ENCODE peak calls at places on chromosome 1, in four cellular contexts. One of them, this sample, is unnamed.

GRCh38 chr1:19391596-19391981 is 79.5 kb downstream of the SLC66A1 start:
- DNase-seq in pancreas: no peak
- DNase-seq in endothelial cell: no peak
- DNase-seq in colonic mucosa: no peak
- DNase-seq in this sample: no peak

GRCh38 chr1:112599513-112599912 is 19.4 kb downstream of the ST7L start:
- DNase-seq in colonic mucosa: no peak
- DNase-seq in pancreas: no peak
- DNase-seq in endothelial cell: no peak
- DNase-seq in this sample: no peak

GRCh38 chr1:10361515-10361914 is 37.3 kb upstream of the PGD start:
- DNase-seq in colonic mucosa: no peak
- DNase-seq in endothelial cell: no peak
- DNase-seq in pancreas: no peak
- DNase-seq in this sample: no peak

GRCh38 chr1:18146886-18147285 is 39.3 kb downstream of the IGSF21 start:
- DNase-seq in colonic mucosa: no peak
- DNase-seq in endothelial cell: no peak
- DNase-seq in pancreas: no peak
- DNase-seq in this sample: no peak

GRCh38 chr1:245788269-245788668 is 633.5 kb downstream of the KIF26B start:
- DNase-seq in pancreas: no peak
- DNase-seq in endothelial cell: no peak
- DNase-seq in colonic mucosa: no peak
- DNase-seq in this sample: peak; percentile 26

GRCh38 chr1:229064320-229064908 is 206.5 kb upstream of the RAB4A start:
- DNase-seq in pancreas: no peak
- DNase-seq in colonic mucosa: no peak
- DNase-seq in endothelial cell: no peak
- DNase-seq in this sample: no peak

GRCh38 chr1:94265931-94266330 is 28.5 kb upstream of the ARHGAP29 start:
- DNase-seq in endothelial cell: no peak
- DNase-seq in colonic mucosa: no peak
- DNase-seq in pancreas: no peak
- DNase-seq in this sample: no peak

GRCh38 chr1:5913078-5913845 is 79.0 kb downstream of the NPHP4 start:
- DNase-seq in pancreas: no peak
- DNase-seq in endothelial cell: no peak
- DNase-seq in colonic mucosa: no peak
- DNase-seq in this sample: no peak

GRCh38 chr1:84687703-84688460 is 2.4 kb downstream of the SSX2IP start:
- DNase-seq in endothelial cell: no peak
- DNase-seq in pancreas: no peak
- DNase-seq in colonic mucosa: no peak
- DNase-seq in this sample: no peak

GRCh38 chr1:84688461-84689061 is 1.7 kb downstream of the SSX2IP start:
- DNase-seq in pancreas: no peak
- DNase-seq in endothelial cell: no peak
- DNase-seq in colonic mucosa: no peak
- DNase-seq in this sample: no peak

GRCh38 chr1:84691139-84691783 is 1.0 kb upstream of the SSX2IP start:
- DNase-seq in colonic mucosa: no peak
- DNase-seq in pancreas: no peak
- DNase-seq in endothelial cell: no peak
- DNase-seq in this sample: no peak

GRCh38 chr1:84690397-84691138 is at the start of gene SSX2IP:
- DNase-seq in endothelial cell: peak; percentile 99
- DNase-seq in colonic mucosa: peak; percentile 99
- DNase-seq in pancreas: peak; percentile 99
- DNase-seq in this sample: peak; percentile 98

DNA sequence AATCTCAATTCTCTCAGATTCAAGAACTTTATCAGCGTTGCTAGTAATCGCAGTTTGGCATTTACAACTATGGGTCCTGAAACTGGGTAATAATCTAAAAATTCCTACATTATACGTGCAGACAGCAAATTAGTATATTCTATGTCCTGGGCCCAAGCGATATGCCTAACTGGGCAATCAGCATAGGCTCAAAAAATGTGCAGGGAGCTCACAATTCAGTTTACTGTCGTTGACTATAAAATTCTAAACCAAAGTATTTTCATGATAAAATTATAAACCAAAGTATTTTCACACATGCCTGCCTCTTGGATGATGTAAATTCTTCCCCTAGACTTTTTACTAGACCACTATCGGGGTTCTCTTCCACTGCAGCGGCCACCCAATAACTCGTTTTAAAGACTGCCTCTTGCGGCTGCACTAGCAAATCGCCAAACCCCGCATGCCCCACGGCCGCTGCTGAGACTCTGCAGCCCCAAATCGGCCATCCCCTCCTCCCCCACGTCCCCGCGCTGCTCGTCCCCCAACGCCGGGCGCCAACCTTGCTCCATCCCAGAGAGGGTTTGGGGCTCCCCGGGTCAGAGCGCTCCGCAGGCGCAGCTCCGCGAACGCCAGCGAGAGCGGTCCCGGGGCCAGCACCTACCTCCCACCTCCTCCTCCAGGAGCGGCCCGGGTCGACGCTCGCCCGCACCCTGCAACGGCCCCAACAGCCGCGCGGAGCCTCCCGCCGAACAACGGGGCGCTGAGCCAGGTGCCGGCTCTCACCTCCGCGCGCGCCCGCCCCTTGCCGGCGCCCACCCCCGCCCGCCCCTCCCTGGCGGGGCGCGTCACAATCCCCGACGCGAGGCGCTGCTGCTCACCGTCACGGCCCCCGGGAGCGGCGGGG is 506 bp downstream of the SSX2IP start:
- DNase-seq in endothelial cell: peak; percentile 56
- DNase-seq in pancreas: peak; percentile 61
- DNase-seq in colonic mucosa: peak; percentile 51
- DNase-seq in this sample: peak; percentile 62
- TF ChIP-seq CTCF in endothelial cell: no peak
- TF ChIP-seq CTCF in pancreas: no peak
- TF ChIP-seq CTCF in colonic mucosa: no peak
- TF ChIP-seq CTCF in this sample: peak; percentile 40

GRCh38 chr1:203327684-203328457 is 22.6 kb downstream of the BTG2 start:
- DNase-seq in colonic mucosa: no peak
- DNase-seq in pancreas: no peak
- DNase-seq in endothelial cell: no peak
- DNase-seq in this sample: no peak
- TF ChIP-seq CTCF in colonic mucosa: no peak
- TF ChIP-seq CTCF in pancreas: peak; percentile 11
- TF ChIP-seq CTCF in endothelial cell: no peak
- TF ChIP-seq CTCF in this sample: peak; percentile 64

DNA sequence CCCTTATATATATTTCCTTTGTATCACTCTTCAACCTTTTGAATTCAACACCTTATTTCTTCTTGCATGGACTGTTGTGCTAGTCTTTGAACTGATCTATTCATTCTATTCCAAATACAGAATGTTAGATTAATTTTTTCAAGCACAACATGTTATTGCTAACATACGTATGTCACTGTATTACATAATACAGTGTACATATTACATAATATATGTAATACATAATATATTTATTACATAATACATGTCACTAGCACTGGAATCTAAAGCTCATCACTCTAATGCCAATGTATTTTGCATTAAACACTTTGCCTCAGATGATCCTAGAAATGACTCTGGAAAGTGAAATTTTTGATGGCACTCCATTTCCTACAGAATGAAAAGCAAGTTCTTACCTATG is 59.8 kb downstream of the LRRC8D start:
- DNase-seq in colonic mucosa: no peak
- DNase-seq in endothelial cell: no peak
- DNase-seq in pancreas: no peak
- DNase-seq in this sample: no peak
- TF ChIP-seq CTCF in colonic mucosa: no peak
- TF ChIP-seq CTCF in endothelial cell: no peak
- TF ChIP-seq CTCF in pancreas: no peak
- TF ChIP-seq CTCF in this sample: no peak

GRCh38 chr1:224700915-224701531 is 84.9 kb downstream of the CNIH3 start:
- DNase-seq in colonic mucosa: no peak
- DNase-seq in pancreas: no peak
- DNase-seq in endothelial cell: peak; percentile 14
- DNase-seq in this sample: no peak
- TF ChIP-seq CTCF in colonic mucosa: no peak
- TF ChIP-seq CTCF in pancreas: no peak
- TF ChIP-seq CTCF in endothelial cell: no peak
- TF ChIP-seq CTCF in this sample: no peak

GRCh38 chr1:34780528-34780927 is 486 bp upstream of the GJB3 start:
- DNase-seq in endothelial cell: no peak
- DNase-seq in colonic mucosa: peak; percentile 40
- DNase-seq in pancreas: no peak
- DNase-seq in this sample: no peak

GRCh38 chr1:34781071-34781843 is at the start of gene GJB3:
- DNase-seq in endothelial cell: peak; percentile 29
- DNase-seq in pancreas: no peak
- DNase-seq in colonic mucosa: peak; percentile 47
- DNase-seq in this sample: no peak

GRCh38 chr1:34779526-34779925 is 1.5 kb upstream of the GJB3 start:
- DNase-seq in pancreas: no peak
- DNase-seq in endothelial cell: no peak
- DNase-seq in colonic mucosa: no peak
- DNase-seq in this sample: no peak

GRCh38 chr1:34779962-34780361 is 1.1 kb upstream of the GJB3 start:
- DNase-seq in pancreas: no peak
- DNase-seq in colonic mucosa: no peak
- DNase-seq in endothelial cell: no peak
- DNase-seq in this sample: no peak

GRCh38 chr1:34781844-34782391 is 904 bp downstream of the GJB3 start:
- DNase-seq in colonic mucosa: peak; percentile 83
- DNase-seq in endothelial cell: no peak
- DNase-seq in pancreas: no peak
- DNase-seq in this sample: no peak
- TF ChIP-seq CTCF in colonic mucosa: no peak
- TF ChIP-seq CTCF in endothelial cell: peak; percentile 14
- TF ChIP-seq CTCF in pancreas: no peak
- TF ChIP-seq CTCF in this sample: no peak

GRCh38 chr1:81846630-81847029 is 45.9 kb downstream of the ADGRL2 start:
- DNase-seq in endothelial cell: no peak
- DNase-seq in colonic mucosa: no peak
- DNase-seq in pancreas: no peak
- DNase-seq in this sample: no peak
- TF ChIP-seq CTCF in endothelial cell: no peak
- TF ChIP-seq CTCF in colonic mucosa: no peak
- TF ChIP-seq CTCF in pancreas: no peak
- TF ChIP-seq CTCF in this sample: no peak

GRCh38 chr1:62530516-62531154 is 66.7 kb upstream of the ANGPTL3 start:
- DNase-seq in colonic mucosa: peak; percentile 52
- DNase-seq in endothelial cell: peak; percentile 64
- DNase-seq in pancreas: peak; percentile 31
- DNase-seq in this sample: no peak
- TF ChIP-seq CTCF in colonic mucosa: peak; percentile 41
- TF ChIP-seq CTCF in endothelial cell: peak; percentile 50
- TF ChIP-seq CTCF in pancreas: peak; percentile 45
- TF ChIP-seq CTCF in this sample: peak; percentile 11